ENCODE peak calls at places on chromosomes 11 and 22, in seven cellular contexts. N is ovary, S is cardiac fibroblast, J is adrenal gland, R is right atrium auricular region, M is kidney epithelial cell, E is HCT116. X is an unnamed sample.
A peak's percentile ranks its signal among the peaks of the same experiment; 100 is the strongest.

GRCh38 chr11:75719089-75719638 is 1.5 kb downstream of the MOGAT2 start:
- DNase-seq in J (no peak), M (no peak), E (no peak), N (no peak), S (no peak), R (no peak), X (no peak)

GRCh38 chr22:35299217-35299716 is 427 bp upstream of the TOM1 start:
- DNase-seq in S (peak; percentile 16), N (no peak), M (no peak), E (no peak), R (no peak), J (peak; percentile 73), X (no peak)

GRCh38 chr22:34105461-34106062 is 185.3 kb upstream of the LARGE1 start:
- DNase-seq in E (no peak), N (peak; percentile 44), R (peak; percentile 61), M (no peak), J (peak; percentile 71), S (peak; percentile 1), X (no peak)

GRCh38 chr11:64067257-64067993 is 31.7 kb downstream of the FLRT1 start:
- DNase-seq in J (no peak), M (no peak), E (no peak), S (no peak), R (no peak), N (no peak), X (no peak)

GRCh38 chr22:49724030-49724892 is 103.4 kb downstream of the BRD1 start:
- DNase-seq in S (no peak), J (no peak), R (peak; percentile 38), E (no peak), N (no peak), M (no peak), X (no peak)

GRCh38 chr22:43419371-43420080 is 7.7 kb downstream of the MPPED1 start:
- DNase-seq in R (no peak), M (no peak), E (no peak), N (no peak), J (no peak), S (no peak), X (no peak)

GRCh38 chr11:62500066-62501035 is 46.3 kb downstream of the AHNAK start:
- DNase-seq in J (no peak), M (no peak), R (no peak), E (peak; percentile 88), N (no peak), S (no peak), X (no peak)

GRCh38 chr22:42430486-42431125 is 1.6 kb downstream of the NFAM1 start:
- DNase-seq in R (no peak), N (no peak), E (no peak), S (no peak), M (no peak), J (no peak), X (no peak)

GRCh38 chr11:4636962-4637661 is at the start of gene OR51D1:
- DNase-seq in R (peak; percentile 75), S (peak; percentile 77), J (peak; percentile 69), M (no peak), N (peak; percentile 68), E (peak; percentile 43), X (peak; percentile 13)

GRCh38 chr22:31577711-31578110 is 81.4 kb downstream of the SFI1 start:
- DNase-seq in M (no peak), N (no peak), J (no peak), E (no peak), S (no peak), R (no peak), X (no peak)

GRCh38 chr22:42269407-42270177 is 861 bp downstream of the TCF20 start:
- DNase-seq in S (peak; percentile 13), E (peak; percentile 48), N (peak; percentile 55), R (no peak), J (peak; percentile 41), M (no peak), X (no peak)

GRCh38 chr11:36214976-36215687 is 74.1 kb downstream of the COMMD9 start:
- DNase-seq in M (no peak), N (no peak), R (no peak), S (no peak), E (no peak), J (no peak), X (no peak)

GRCh38 chr11:47305734-47306483 is 36.0 kb downstream of the MADD start:
- DNase-seq in M (peak; percentile 4), N (no peak), E (no peak), S (no peak), J (peak; percentile 43), R (peak; percentile 69), X (no peak)

GRCh38 chr11:57391111-57391510 is 661 bp upstream of the PRG2 start:
- DNase-seq in N (no peak), R (no peak), S (no peak), M (no peak), E (no peak), J (no peak), X (no peak)

GRCh38 chr11:57391546-57391945 is 1.1 kb upstream of the PRG2 start:
- DNase-seq in E (no peak), M (no peak), S (no peak), R (no peak), N (no peak), J (no peak), X (no peak)

GRCh38 chr11:57390535-57390934 is at the start of gene PRG2:
- DNase-seq in J (no peak), N (no peak), R (no peak), M (no peak), E (no peak), S (no peak), X (no peak)

GRCh38 chr11:57386178-57386945 is 4.1 kb downstream of the PRG2 start:
- DNase-seq in J (no peak), S (no peak), M (no peak), N (no peak), E (no peak), R (no peak), X (no peak)

GRCh38 chr11:57387284-57388030 is 3.0 kb downstream of the PRG2 start:
- DNase-seq in J (peak; percentile 27), N (no peak), E (no peak), S (peak; percentile 62), M (no peak), R (no peak), X (no peak)
- TF ChIP-seq CTCF in J (no peak), N (no peak), E (no peak), S (no peak), M (no peak), R (no peak), X (peak; percentile 22)

GRCh38 chr11:112457532-112457931 is 196.9 kb upstream of the PLET1 start:
- DNase-seq in J (no peak), E (no peak), R (no peak), M (no peak), N (no peak), S (no peak), X (no peak)
- H3K4me3 ChIP-seq in J (no peak overlapping the region), E (no peak overlapping the region), R (no peak overlapping the region), M (no peak overlapping the region), N (no peak overlapping the region), S (no peak overlapping the region), X (no peak overlapping the region)

GRCh38 chr11:19326499-19326898 is 85.8 kb upstream of the E2F8 start:
- DNase-seq in E (no peak), J (no peak), R (no peak), S (peak; percentile 66), N (no peak), M (no peak), X (no peak)

GRCh38 chr11:19327280-19327679 is 86.5 kb upstream of the E2F8 start:
- DNase-seq in S (no peak), J (no peak), N (no peak), M (no peak), E (no peak), R (no peak), X (no peak)

GRCh38 chr11:19321351-19321750 is 80.6 kb upstream of the E2F8 start:
- DNase-seq in R (no peak), M (no peak), J (no peak), E (no peak), N (no peak), S (no peak), X (no peak)

GRCh38 chr11:19320764-19321163 is 80.0 kb upstream of the E2F8 start:
- DNase-seq in N (no peak), S (peak; percentile 31), R (no peak), M (no peak), J (no peak), E (no peak), X (no peak)

GRCh38 chr11:19323502-19323901 is 82.8 kb upstream of the E2F8 start:
- DNase-seq in E (no peak), N (no peak), S (peak; percentile 41), R (no peak), M (no peak), J (no peak), X (no peak)
- TF ChIP-seq CTCF in E (peak; percentile 28), N (no peak), S (peak; percentile 24), R (no peak), M (peak; percentile 6), J (no peak), X (peak; percentile 34)

DNA sequence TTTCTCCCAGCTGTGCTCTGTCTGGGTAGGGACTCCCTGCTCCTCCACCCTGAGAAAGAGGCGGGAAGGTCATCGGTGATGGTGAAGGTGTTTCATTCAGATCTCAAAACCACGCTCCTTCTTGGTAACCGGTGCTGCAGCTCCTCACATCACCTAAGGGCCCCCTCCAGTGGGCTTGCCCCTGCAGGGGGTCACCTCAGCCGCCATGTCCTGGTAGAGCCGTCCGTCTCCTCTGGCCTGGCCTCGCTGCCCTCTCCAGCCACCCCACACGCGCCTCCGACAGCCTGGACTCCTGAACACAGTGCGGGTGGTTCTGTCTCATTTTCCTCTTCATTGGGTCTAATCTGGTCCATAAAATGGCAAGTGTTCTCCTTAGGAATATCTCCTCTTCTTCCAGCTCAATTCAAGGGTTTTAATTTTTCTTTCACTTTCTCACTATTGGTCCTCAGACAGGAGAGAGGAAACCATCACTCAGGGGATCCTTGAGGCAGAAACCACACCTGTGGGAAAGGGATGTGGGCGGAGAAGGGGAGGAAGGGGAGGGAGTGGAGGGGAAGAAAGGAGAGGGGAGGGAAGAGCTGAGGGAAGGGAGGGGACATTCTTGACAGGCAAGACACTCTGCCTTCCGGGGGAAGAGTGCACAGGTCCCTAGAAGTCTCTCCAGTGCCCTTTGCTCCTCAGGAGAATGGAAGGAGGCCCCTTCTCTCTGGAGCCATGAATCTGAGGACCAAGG is 1338.4 kb downstream of the TBC1D22A start:
- DNase-seq in N (no peak), R (no peak), S (no peak), E (no peak), J (no peak), M (no peak), X (no peak)
- H3K4me3 ChIP-seq in N (no peak overlapping the region), R (no peak overlapping the region), S (no peak overlapping the region), E (no peak overlapping the region), J (no peak overlapping the region), M (no peak overlapping the region), X (no peak overlapping the region)

DNA sequence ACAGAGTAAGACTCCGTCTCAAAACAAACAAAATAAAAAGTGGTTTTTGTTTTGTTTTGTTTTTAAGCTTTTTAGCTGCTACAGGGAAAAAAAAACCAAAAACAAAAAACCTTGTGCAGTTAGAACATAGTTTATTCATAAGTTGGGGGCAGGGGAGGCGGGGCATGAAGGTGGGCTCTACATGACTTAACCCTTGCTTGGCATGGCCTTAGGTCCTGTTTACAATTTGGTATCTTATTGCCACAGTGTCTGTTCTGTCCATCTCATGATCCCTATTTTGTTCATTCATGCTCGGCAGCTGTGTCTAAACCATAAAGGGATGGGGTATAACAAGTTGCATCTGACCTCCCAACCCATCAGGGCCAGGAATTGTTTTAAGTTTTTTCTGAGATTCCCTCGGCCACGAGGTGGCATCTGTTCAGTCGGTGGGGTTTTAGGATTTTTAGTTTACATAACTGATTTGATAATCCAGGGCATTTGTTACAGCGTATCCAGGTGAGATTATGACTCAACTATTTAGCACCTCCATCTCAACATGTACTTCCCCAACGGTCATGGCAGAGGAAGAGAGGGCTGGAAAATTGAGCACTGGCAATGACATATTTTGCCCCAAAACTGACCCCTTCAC is 6.9 kb downstream of the AP5B1 start:
- DNase-seq in N (no peak), S (no peak), M (no peak), R (peak; percentile 51), J (no peak), E (no peak), X (no peak)
- TF ChIP-seq CTCF in N (no peak), S (no peak), M (no peak), R (no peak), J (no peak), E (peak; percentile 38), X (peak; percentile 43)